ENCODE peak calls at places on chromosomes 2 and 18, in five cellular contexts. Z is body of pancreas, H is hypothalamus, T is COR-L47, V is neural crest cell. S is an unnamed sample.

GRCh38 chr2:71536311-71536710 is 83.0 kb downstream of the DYSF start:
- DNase-seq in Z (no peak), H (no peak), T (no peak), V (no peak), S (no peak)

GRCh38 chr18:79217979-79218604 is 148.9 kb downstream of the ATP9B start:
- DNase-seq in Z (no peak), H (no peak), T (no peak), V (no peak), S (no peak)

GRCh38 chr2:120287183-120288015 is 34.7 kb downstream of the RALB start:
- DNase-seq in Z (no peak), H (no peak), T (no peak), V (no peak), S (peak; percentile 38)

GRCh38 chr2:117128471-117128870 is 686.0 kb upstream of the DDX18 start:
- DNase-seq in Z (no peak), H (no peak), T (no peak), V (no peak), S (peak; percentile 48)

GRCh38 chr2:68726608-68727367 is 7.8 kb upstream of the ARHGAP25 start:
- DNase-seq in Z (peak; percentile 27), H (no peak), T (no peak), V (no peak), S (peak; percentile 63)

GRCh38 chr2:121256720-121257475 is 28.1 kb downstream of the TFCP2L1 start:
- DNase-seq in Z (no peak), H (no peak), T (no peak), V (no peak), S (peak; percentile 30)

GRCh38 chr2:38947241-38948239 is 57.9 kb downstream of the ARHGEF33 start:
- DNase-seq in Z (peak; percentile 78), H (peak; percentile 51), T (peak; percentile 64), V (peak; percentile 72), S (peak; percentile 82)

GRCh38 chr2:97673187-97673914 is 3.8 kb downstream of the C2orf92 start:
- DNase-seq in Z (no peak), H (no peak), T (no peak), V (no peak), S (no peak)

GRCh38 chr2:163715199-163715598 is 20.6 kb downstream of the FIGN start:
- DNase-seq in Z (no peak), H (no peak), T (no peak), V (no peak), S (no peak)

GRCh38 chr2:126678278-126679073 is 22.5 kb downstream of the GYPC start:
- DNase-seq in Z (no peak), H (no peak), T (no peak), V (no peak), S (no peak)

GRCh38 chr2:209331291-209331844 is 92.5 kb upstream of the MAP2 start:
- DNase-seq in Z (peak; percentile 17), H (no peak), T (peak; percentile 45), V (no peak), S (no peak)

GRCh38 chr18:50356036-50356945 is 18.6 kb upstream of the SKA1 start:
- DNase-seq in Z (no peak), H (no peak), T (no peak), V (no peak), S (no peak)

GRCh38 chr2:9639000-9639602 is 8.3 kb upstream of the YWHAQ start:
- DNase-seq in Z (no peak), H (peak; percentile 30), T (no peak), V (no peak), S (no peak)

S was measured in small intestine.